ENCODE peak calls at places on chromosomes 4 and X, in seven cellular contexts. G is stimulated activated CD4-positive, alpha-beta T cell treated with anti-CD3 and anti-CD28 coated beads, Interleukin-1b, Interleukin-23, amount 100 ng/mL, for 24 hours; E is GM12865; Z is caudate nucleus; I is NCI-H2081 treated with DMSO at 0.1 percent for 48 hours; M is GM13977; J is AG10803. P is an unnamed sample.

GRCh38 chr4:54495641-54496040 is 162.1 kb upstream of the KIT start:
- DNase-seq in G (no peak), I (no peak), E (no peak), M (no peak), J (peak; percentile 27), Z (no peak), P (no peak)

GRCh38 chr4:96603635-96604034 is 763.7 kb downstream of the PDHA2 start:
- DNase-seq in J (no peak), Z (no peak), I (no peak), G (no peak), E (no peak), M (no peak), P (no peak)

GRCh38 chr4:74258949-74259348 is 49.3 kb upstream of the EPGN start:
- DNase-seq in J (no peak), M (no peak), I (no peak), G (no peak), Z (no peak), E (no peak), P (no peak)

GRCh38 chrX:133045986-133046385 is 50.9 kb downstream of the USP26 start:
- DNase-seq in G (no peak), I (no peak), E (no peak), Z (no peak), M (peak; percentile 14), J (peak; percentile 0), P (no peak)

GRCh38 chrX:16695079-16695676 is 17.3 kb downstream of the CTPS2 start:
- DNase-seq in G (peak; percentile 65), M (peak; percentile 55), J (peak; percentile 36), E (peak; percentile 54), Z (peak; percentile 41), I (no peak), P (no peak)

GRCh38 chr4:176271749-176272148 is 2.7 kb upstream of the ASB5 start:
- DNase-seq in M (no peak), J (peak; percentile 55), Z (no peak), G (no peak), I (no peak), E (no peak), P (no peak)

GRCh38 chrX:147378767-147379166 is 533.0 kb upstream of the FMR1 start:
- DNase-seq in M (no peak), I (no peak), Z (no peak), E (no peak), J (no peak), G (no peak), P (no peak)

GRCh38 chrX:154546354-154547244 is at the start of gene G6PD:
- DNase-seq in G (peak; percentile 58), J (peak; percentile 37), I (no peak), E (peak; percentile 88), M (peak; percentile 95), Z (peak; percentile 85), P (no peak)

GRCh38 chrX:36214924-36215323 is 295.4 kb downstream of the CFAP47 start:
- DNase-seq in E (no peak), G (no peak), Z (no peak), M (no peak), I (no peak), J (no peak), P (no peak)

GRCh38 chrX:150362599-150363481 is at the start of gene MAMLD1:
- DNase-seq in M (peak; percentile 36), G (no peak), I (no peak), J (peak; percentile 82), E (peak; percentile 24), Z (peak; percentile 59), P (no peak)

GRCh38 chr4:40395908-40396806 is 61.0 kb downstream of the CHRNA9 start:
- DNase-seq in E (no peak), I (peak; percentile 17), M (no peak), Z (no peak), J (no peak), G (no peak), P (peak; percentile 57)

GRCh38 chrX:114976321-114976720 is 41.1 kb downstream of the IL13RA2 start:
- DNase-seq in Z (no peak), J (peak; percentile 62), M (no peak), I (no peak), G (no peak), E (no peak), P (no peak)

GRCh38 chrX:122188751-122189150 is 995.3 kb upstream of the GRIA3 start:
- DNase-seq in G (no peak), E (no peak), J (peak; percentile 5), M (no peak), I (no peak), Z (no peak), P (no peak)

GRCh38 chr4:13544556-13545393 is 467 bp upstream of the NKX3-2 start:
- DNase-seq in Z (no peak), I (peak; percentile 74), J (peak; percentile 33), G (no peak), E (peak; percentile 71), M (peak; percentile 88), P (no peak)

GRCh38 chr4:931194-931959 is 739 bp downstream of the GAK start:
- DNase-seq in E (peak; percentile 34), I (no peak), J (peak; percentile 54), G (no peak), Z (no peak), M (no peak), P (no peak)

GRCh38 chrX:111123125-111123524 is 27.1 kb downstream of the PAK3 start:
- DNase-seq in J (no peak), I (no peak), G (no peak), E (peak; percentile 8), M (no peak), Z (no peak), P (no peak)

GRCh38 chr4:185510803-185511202 is 24.5 kb downstream of the PDLIM3 start:
- DNase-seq in I (no peak), M (no peak), G (no peak), J (no peak), E (no peak), Z (no peak), P (no peak)

GRCh38 chr4:5631352-5632042 is 76.9 kb downstream of the EVC2 start:
- DNase-seq in G (no peak), Z (no peak), I (no peak), E (no peak), M (no peak), J (no peak), P (no peak)

GRCh38 chrX:41449615-41450014 is 2.5 kb downstream of the NYX start:
- DNase-seq in G (no peak), I (no peak), Z (no peak), J (peak; percentile 61), E (peak; percentile 64), M (no peak), P (peak; percentile 4)

GRCh38 chr4:22473268-22473667 is 42.6 kb downstream of the ADGRA3 start:
- DNase-seq in J (peak; percentile 41), E (no peak), M (no peak), I (no peak), Z (no peak), G (no peak), P (no peak)

GRCh38 chr4:7967501-7968261 is 28.0 kb upstream of the AFAP1 start:
- DNase-seq in E (no peak), J (no peak), G (no peak), Z (no peak), I (no peak), M (no peak), P (no peak)

GRCh38 chrX:110741213-110741796 is 54.3 kb downstream of the CHRDL1 start:
- DNase-seq in J (peak; percentile 62), I (no peak), G (no peak), E (no peak), Z (no peak), M (no peak), P (no peak)

GRCh38 chr4:89617256-89617655 is 219.7 kb downstream of the SNCA start:
- DNase-seq in J (peak; percentile 26), E (no peak), M (no peak), G (no peak), Z (no peak), I (no peak), P (no peak)

GRCh38 chr4:74932832-74933561 is at the start of gene PARM1:
- DNase-seq in I (no peak), Z (peak; percentile 89), G (no peak), M (peak; percentile 85), E (peak; percentile 93), J (peak; percentile 41), P (no peak)

GRCh38 chr4:94390804-94391410 is 48.3 kb upstream of the HPGDS start:
- DNase-seq in E (peak; percentile 29), J (no peak), Z (no peak), G (no peak), M (peak; percentile 26), I (no peak), P (no peak)

P was measured in NCI-H1436 treated with DMSO at 0.1 percent for 48 hours.